ENCODE peak calls at places on chromosomes 16 and 17, in four cellular contexts. J is stimulated activated CD4-positive, alpha-beta T cell treated with anti-CD3 and anti-CD28 coated beads, TNF-alpha, amount 100 ng/mL, for 24 hours; U is activated CD4-positive, CD25-positive, alpha-beta regulatory T cell treated with anti-CD3 and anti-CD28 coated beads, Interleukin-2, amount 50 U/mL, for 72 hours; Y is osteocyte. P is an unnamed sample.

GRCh38 chr17:55742272-55743102 is 8.4 kb upstream of the PCTP start:
- DNase-seq in J (no peak), U (no peak), Y (no peak), P (no peak)

GRCh38 chr17:10198509-10199249 is at the start of gene GAS7:
- DNase-seq in J (peak), U (peak), Y (peak), P (no peak)

GRCh38 chr17:18261146-18261515 is 669 bp downstream of the MIEF2 start:
- DNase-seq in J (peak), U (peak), Y (no peak), P (no peak)

GRCh38 chr17:49031965-49032928 is 35.1 kb downstream of the IGF2BP1 start:
- DNase-seq in J (peak), U (no peak), Y (no peak), P (peak)

GRCh38 chr16:69613283-69614154 is 47.8 kb downstream of the NFAT5 start:
- DNase-seq in J (no peak), U (no peak), Y (no peak), P (peak)

GRCh38 chr16:88200896-88201185 is 181.9 kb upstream of the ZNF469 start:
- DNase-seq in J (no peak), U (no peak), Y (peak), P (no peak)

GRCh38 chr17:57113656-57114055 is 28.6 kb downstream of the AKAP1 start:
- DNase-seq in J (no peak), U (no peak), Y (no peak), P (no peak)

GRCh38 chr17:64091116-64091515 is 38.8 kb downstream of the ERN1 start:
- DNase-seq in J (no peak), U (no peak), Y (no peak), P (peak)

GRCh38 chr16:86818701-86819522 is 240.6 kb downstream of the FOXL1 start:
- DNase-seq in J (no peak), U (no peak), Y (no peak), P (no peak)

GRCh38 chr17:8163978-8164814 is 1.4 kb upstream of the VAMP2 start:
- DNase-seq in J (peak), U (no peak), Y (no peak), P (no peak)

P was measured in GM12864.